ENCODE peak calls at places on chromosomes 2 and 18, in five cellular contexts. One of them, this sample, is unnamed.

GRCh38 chr2:7860693-7861092 is 821.2 kb upstream of the ID2 start:
- DNase-seq in A549: no peak
- DNase-seq in NCI-H748 treated with DMSO at 0.1 percent for 48 hours: no peak
- DNase-seq in GDM1: no peak
- DNase-seq in NCI-H1105 treated with DMSO at 0.1 percent for 48 hours: peak; percentile 7
- DNase-seq in this sample: no peak

GRCh38 chr2:144516981-144517824 is 2.7 kb downstream of the ZEB2 start:
- DNase-seq in GDM1: no peak
- DNase-seq in NCI-H1105 treated with DMSO at 0.1 percent for 48 hours: peak; percentile 47
- DNase-seq in A549: peak; percentile 81
- DNase-seq in NCI-H748 treated with DMSO at 0.1 percent for 48 hours: no peak
- DNase-seq in this sample: no peak

GRCh38 chr18:7946724-7947377 is 379.7 kb downstream of the PTPRM start:
- DNase-seq in A549: peak; percentile 79
- DNase-seq in GDM1: peak; percentile 52
- DNase-seq in NCI-H1105 treated with DMSO at 0.1 percent for 48 hours: no peak
- DNase-seq in NCI-H748 treated with DMSO at 0.1 percent for 48 hours: no peak
- DNase-seq in this sample: peak; percentile 20

GRCh38 chr2:157336137-157336721 is 10.6 kb upstream of the ERMN start:
- DNase-seq in GDM1: no peak
- DNase-seq in NCI-H748 treated with DMSO at 0.1 percent for 48 hours: peak; percentile 28
- DNase-seq in A549: peak; percentile 44
- DNase-seq in NCI-H1105 treated with DMSO at 0.1 percent for 48 hours: peak; percentile 11
- DNase-seq in this sample: no peak

GRCh38 chr2:133194068-133194655 is 374.1 kb downstream of the NCKAP5 start:
- DNase-seq in NCI-H1105 treated with DMSO at 0.1 percent for 48 hours: no peak
- DNase-seq in A549: peak; percentile 20
- DNase-seq in GDM1: no peak
- DNase-seq in NCI-H748 treated with DMSO at 0.1 percent for 48 hours: no peak
- DNase-seq in this sample: no peak

GRCh38 chr2:113117594-113118262 is 9.7 kb upstream of the IL1RN start:
- DNase-seq in A549: no peak
- DNase-seq in GDM1: no peak
- DNase-seq in NCI-H748 treated with DMSO at 0.1 percent for 48 hours: no peak
- DNase-seq in NCI-H1105 treated with DMSO at 0.1 percent for 48 hours: no peak
- DNase-seq in this sample: no peak

GRCh38 chr2:222715729-222716128 is 44.3 kb downstream of the MOGAT1 start:
- DNase-seq in NCI-H1105 treated with DMSO at 0.1 percent for 48 hours: no peak
- DNase-seq in GDM1: no peak
- DNase-seq in A549: no peak
- DNase-seq in NCI-H748 treated with DMSO at 0.1 percent for 48 hours: no peak
- DNase-seq in this sample: no peak

GRCh38 chr2:102238778-102239177 is 52.0 kb downstream of the IL1RL2 start:
- DNase-seq in NCI-H1105 treated with DMSO at 0.1 percent for 48 hours: no peak
- DNase-seq in NCI-H748 treated with DMSO at 0.1 percent for 48 hours: no peak
- DNase-seq in A549: no peak
- DNase-seq in GDM1: no peak
- DNase-seq in this sample: no peak

GRCh38 chr2:207530160-207531023 is 630 bp downstream of the CREB1 start:
- DNase-seq in NCI-H1105 treated with DMSO at 0.1 percent for 48 hours: peak; percentile 39
- DNase-seq in GDM1: peak; percentile 36
- DNase-seq in NCI-H748 treated with DMSO at 0.1 percent for 48 hours: peak; percentile 48
- DNase-seq in A549: peak; percentile 49
- DNase-seq in this sample: peak; percentile 71

GRCh38 chr18:80023173-80023572 is 11.1 kb upstream of the RBFA start:
- DNase-seq in A549: peak; percentile 49
- DNase-seq in NCI-H1105 treated with DMSO at 0.1 percent for 48 hours: no peak
- DNase-seq in NCI-H748 treated with DMSO at 0.1 percent for 48 hours: no peak
- DNase-seq in GDM1: no peak
- DNase-seq in this sample: no peak

GRCh38 chr2:19711470-19712372 is 190.1 kb downstream of the TTC32 start:
- DNase-seq in A549: peak; percentile 89
- DNase-seq in GDM1: no peak
- DNase-seq in NCI-H1105 treated with DMSO at 0.1 percent for 48 hours: peak; percentile 10
- DNase-seq in NCI-H748 treated with DMSO at 0.1 percent for 48 hours: peak; percentile 62
- DNase-seq in this sample: peak; percentile 54

GRCh38 chr2:200862532-200863000 is 1.9 kb downstream of the CLK1 start:
- DNase-seq in NCI-H748 treated with DMSO at 0.1 percent for 48 hours: peak; percentile 18
- DNase-seq in GDM1: no peak
- DNase-seq in NCI-H1105 treated with DMSO at 0.1 percent for 48 hours: peak; percentile 8
- DNase-seq in A549: peak; percentile 63
- DNase-seq in this sample: peak; percentile 52

GRCh38 chr18:52008330-52008729 is 331.7 kb upstream of the DCC start:
- DNase-seq in NCI-H1105 treated with DMSO at 0.1 percent for 48 hours: no peak
- DNase-seq in NCI-H748 treated with DMSO at 0.1 percent for 48 hours: no peak
- DNase-seq in GDM1: no peak
- DNase-seq in A549: no peak
- DNase-seq in this sample: no peak

GRCh38 chr18:75290737-75291358 is 80.3 kb downstream of the TSHZ1 start:
- DNase-seq in NCI-H1105 treated with DMSO at 0.1 percent for 48 hours: peak; percentile 97
- DNase-seq in NCI-H748 treated with DMSO at 0.1 percent for 48 hours: peak; percentile 98
- DNase-seq in A549: no peak
- DNase-seq in GDM1: no peak
- DNase-seq in this sample: no peak

GRCh38 chr2:169200756-169201155 is 131.4 kb downstream of the DHRS9 start:
- DNase-seq in NCI-H748 treated with DMSO at 0.1 percent for 48 hours: no peak
- DNase-seq in NCI-H1105 treated with DMSO at 0.1 percent for 48 hours: no peak
- DNase-seq in A549: no peak
- DNase-seq in GDM1: no peak
- DNase-seq in this sample: no peak

GRCh38 chr2:20596193-20596972 is 54.5 kb downstream of the HS1BP3 start:
- DNase-seq in NCI-H1105 treated with DMSO at 0.1 percent for 48 hours: no peak
- DNase-seq in GDM1: no peak
- DNase-seq in NCI-H748 treated with DMSO at 0.1 percent for 48 hours: no peak
- DNase-seq in A549: no peak
- DNase-seq in this sample: no peak

GRCh38 chr2:232659359-232659758 is 26.0 kb downstream of the EFHD1 start:
- DNase-seq in NCI-H748 treated with DMSO at 0.1 percent for 48 hours: no peak
- DNase-seq in GDM1: no peak
- DNase-seq in NCI-H1105 treated with DMSO at 0.1 percent for 48 hours: no peak
- DNase-seq in A549: no peak
- DNase-seq in this sample: no peak

GRCh38 chr2:239269173-239269865 is 131.5 kb downstream of the HDAC4 start:
- DNase-seq in NCI-H1105 treated with DMSO at 0.1 percent for 48 hours: no peak
- DNase-seq in GDM1: no peak
- DNase-seq in A549: no peak
- DNase-seq in NCI-H748 treated with DMSO at 0.1 percent for 48 hours: no peak
- DNase-seq in this sample: no peak

GRCh38 chr2:61363580-61363979 is 107.3 kb downstream of the USP34 start:
- DNase-seq in NCI-H1105 treated with DMSO at 0.1 percent for 48 hours: no peak
- DNase-seq in NCI-H748 treated with DMSO at 0.1 percent for 48 hours: no peak
- DNase-seq in A549: no peak
- DNase-seq in GDM1: no peak
- DNase-seq in this sample: no peak

GRCh38 chr2:41847744-41848441 is 199.9 kb upstream of the PKDCC start:
- DNase-seq in GDM1: no peak
- DNase-seq in NCI-H748 treated with DMSO at 0.1 percent for 48 hours: no peak
- DNase-seq in A549: peak; percentile 89
- DNase-seq in NCI-H1105 treated with DMSO at 0.1 percent for 48 hours: no peak
- DNase-seq in this sample: peak; percentile 15

GRCh38 chr2:36433311-36434217 is 78.0 kb downstream of the CRIM1 start:
- DNase-seq in GDM1: no peak
- DNase-seq in A549: peak; percentile 76
- DNase-seq in NCI-H1105 treated with DMSO at 0.1 percent for 48 hours: peak; percentile 37
- DNase-seq in NCI-H748 treated with DMSO at 0.1 percent for 48 hours: peak; percentile 18
- DNase-seq in this sample: peak; percentile 56

GRCh38 chr18:10771053-10771709 is 245.4 kb downstream of the NAPG start:
- DNase-seq in GDM1: no peak
- DNase-seq in NCI-H1105 treated with DMSO at 0.1 percent for 48 hours: no peak
- DNase-seq in A549: no peak
- DNase-seq in NCI-H748 treated with DMSO at 0.1 percent for 48 hours: no peak
- DNase-seq in this sample: no peak

GRCh38 chr2:240946654-240947053 is 40.5 kb downstream of the CROCC2 start:
- DNase-seq in NCI-H748 treated with DMSO at 0.1 percent for 48 hours: no peak
- DNase-seq in NCI-H1105 treated with DMSO at 0.1 percent for 48 hours: no peak
- DNase-seq in A549: no peak
- DNase-seq in GDM1: no peak
- DNase-seq in this sample: no peak

GRCh38 chr2:119647440-119648169 is 31.4 kb upstream of the TMEM177 start:
- DNase-seq in GDM1: no peak
- DNase-seq in NCI-H1105 treated with DMSO at 0.1 percent for 48 hours: no peak
- DNase-seq in NCI-H748 treated with DMSO at 0.1 percent for 48 hours: no peak
- DNase-seq in A549: no peak
- DNase-seq in this sample: no peak

GRCh38 chr2:230602562-230603230 is 109.9 kb upstream of the CAB39 start:
- DNase-seq in A549: no peak
- DNase-seq in NCI-H1105 treated with DMSO at 0.1 percent for 48 hours: no peak
- DNase-seq in GDM1: no peak
- DNase-seq in NCI-H748 treated with DMSO at 0.1 percent for 48 hours: no peak
- DNase-seq in this sample: no peak